ENCODE peak calls at places on chromosomes 11 and 22, in seven cellular contexts. J is H9, K is mesenchymal stem cell, U is IMR-90, V is mesendoderm, O is H1, G is trophoblast cell. Y is an unnamed sample.

GRCh38 chr22:31977141-31977781 is 32.9 kb downstream of the YWHAH start:
- DNase-seq in J (peak; percentile 90), U (peak; percentile 54), G (peak; percentile 66), V (peak; percentile 89), K (peak; percentile 68), O (peak; percentile 72), Y (peak; percentile 72)

GRCh38 chr11:100557830-100558611 is 129.1 kb upstream of the ARHGAP42 start:
- DNase-seq in J (no peak), O (no peak), K (peak; percentile 42), V (no peak), G (no peak), U (peak; percentile 63), Y (no peak)

GRCh38 chr11:776459-777287 is 614 bp downstream of the GATD1 start:
- DNase-seq in K (peak; percentile 52), G (no peak), U (no peak), V (peak; percentile 66), J (peak; percentile 83), O (no peak), Y (no peak)

GRCh38 chr11:45107051-45107450 is 39.4 kb upstream of the PRDM11 start:
- DNase-seq in K (no peak), U (no peak), G (no peak), J (no peak), O (no peak), V (no peak), Y (no peak)

GRCh38 chr22:42180349-42180842 is 49.8 kb upstream of the CYP2D6 start:
- DNase-seq in O (no peak), K (no peak), J (no peak), V (no peak), U (peak; percentile 34), G (no peak), Y (no peak)

GRCh38 chr11:126006068-126006467 is 56.6 kb downstream of the CDON start:
- DNase-seq in O (no peak), V (no peak), K (no peak), G (no peak), U (no peak), J (no peak), Y (no peak)

GRCh38 chr22:45246060-45246985 is 5.6 kb upstream of the KIAA0930 start:
- DNase-seq in J (no peak), K (peak; percentile 99), O (no peak), V (peak; percentile 91), G (peak; percentile 96), U (peak; percentile 99), Y (no peak)

GRCh38 chr11:87463486-87464102 is 425.9 kb downstream of the TMEM135 start:
- DNase-seq in V (peak; percentile 86), O (no peak), K (no peak), G (peak; percentile 3), J (peak; percentile 56), U (peak; percentile 36), Y (peak; percentile 27)

GRCh38 chr11:83070878-83071640 is 638 bp downstream of the RAB30 start:
- DNase-seq in O (no peak), G (no peak), J (no peak), K (no peak), U (peak; percentile 26), V (peak; percentile 29), Y (peak; percentile 11)

GRCh38 chr11:101914349-101914736 is 467 bp upstream of the CEP126 start:
- DNase-seq in U (peak; percentile 49), J (no peak), O (no peak), K (peak; percentile 83), V (peak; percentile 58), G (peak; percentile 14), Y (peak; percentile 11)

GRCh38 chr11:44936527-44936926 is 14.2 kb downstream of the TP53I11 start:
- DNase-seq in K (peak; percentile 78), V (peak; percentile 87), J (peak; percentile 81), U (peak; percentile 76), O (peak; percentile 64), G (peak; percentile 72), Y (peak; percentile 88)

GRCh38 chr11:112831041-112831440 is 130.2 kb upstream of the NCAM1 start:
- DNase-seq in J (no peak), U (no peak), O (no peak), V (no peak), G (no peak), K (no peak), Y (no peak)

GRCh38 chr22:22035771-22036314 is 53.3 kb upstream of the TOP3B start:
- DNase-seq in J (no peak), U (no peak), V (no peak), O (no peak), G (no peak), K (no peak), Y (no peak)

GRCh38 chr11:34165786-34166557 is 60.5 kb downstream of the NAT10 start:
- DNase-seq in O (no peak), V (peak; percentile 50), U (no peak), G (peak; percentile 86), J (no peak), K (no peak), Y (no peak)

GRCh38 chr11:85394288-85394687 is 232.9 kb downstream of the DLG2 start:
- DNase-seq in O (no peak), V (no peak), K (no peak), G (no peak), J (no peak), U (no peak), Y (no peak)

GRCh38 chr11:110710520-110711381 is 1.5 kb downstream of the ARHGAP20 start:
- DNase-seq in V (peak; percentile 26), O (no peak), K (peak; percentile 23), U (peak; percentile 51), J (peak; percentile 44), G (peak; percentile 74), Y (no peak)

GRCh38 chr11:111177037-111177988 is 68.2 kb upstream of the POU2AF2 start:
- DNase-seq in O (no peak), U (no peak), J (no peak), G (no peak), V (no peak), K (no peak), Y (no peak)

GRCh38 chr22:41178425-41178975 is 26.6 kb upstream of the L3MBTL2 start:
- DNase-seq in G (no peak), O (no peak), V (no peak), U (no peak), J (no peak), K (no peak), Y (no peak)

GRCh38 chr11:2672553-2673249 is 27.1 kb downstream of the KCNQ1OT1 start:
- DNase-seq in O (no peak), G (no peak), V (no peak), U (no peak), J (peak; percentile 11), K (no peak), Y (no peak)

GRCh38 chr11:116421529-116422185 is 351.1 kb downstream of the BUD13 start:
- DNase-seq in G (no peak), K (no peak), V (peak; percentile 39), J (no peak), O (no peak), U (no peak), Y (no peak)

DNA sequence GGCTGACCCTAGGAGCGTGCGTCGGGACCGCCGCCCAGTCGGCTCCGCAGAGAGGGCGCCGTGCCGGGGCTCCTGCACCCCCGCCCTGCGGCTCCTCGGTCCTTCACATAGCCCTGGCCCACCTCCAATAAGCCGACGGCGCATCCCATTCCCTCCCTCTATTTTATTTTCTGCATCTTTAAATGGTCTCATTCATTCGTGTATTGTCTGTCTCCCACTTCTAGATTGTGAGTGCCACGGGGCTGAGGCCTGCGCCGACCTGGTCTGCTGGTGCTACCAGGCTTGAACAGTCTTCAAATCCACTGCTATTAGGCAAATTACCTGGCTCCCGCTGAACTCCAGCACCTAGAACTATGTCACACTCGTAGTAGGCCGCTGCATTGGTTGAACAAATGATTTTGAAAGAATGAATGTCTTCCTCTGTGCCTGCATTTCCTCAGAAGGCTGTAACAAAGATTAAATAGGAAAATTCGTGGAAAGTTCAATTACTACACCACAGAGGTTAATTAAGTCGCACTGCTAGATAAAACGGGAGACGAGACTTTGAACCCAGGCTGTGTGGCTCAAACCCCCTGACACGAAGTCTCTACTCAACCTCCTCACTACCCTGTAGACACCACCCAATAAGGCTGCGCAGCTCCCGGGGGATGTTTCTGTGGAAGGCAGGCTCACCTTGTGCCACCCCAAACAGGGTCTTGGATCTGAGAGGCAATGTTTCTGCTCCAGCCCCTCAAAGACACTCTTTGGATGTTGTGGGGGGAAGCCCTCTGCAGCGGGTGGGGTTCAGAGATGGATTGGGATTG is 1.2 kb upstream of the PPP1R14B start:
- DNase-seq in J (no peak), G (no peak), U (no peak), V (no peak), O (no peak), K (no peak), Y (no peak)
- H3K27ac ChIP-seq in J (no peak overlapping the region), G (peak overlapping the region; percentile 50), U (no peak overlapping the region), V (no peak overlapping the region), O (no peak overlapping the region), K (no peak overlapping the region), Y (no peak overlapping the region)

GRCh38 chr11:118673361-118674093 is 5.9 kb downstream of the TREH start:
- DNase-seq in G (no peak), V (no peak), J (no peak), K (no peak), U (no peak), O (no peak), Y (no peak)
- H3K18ac ChIP-seq in G (no peak overlapping the region), V (no peak overlapping the region), J (no peak overlapping the region), K (no peak overlapping the region), U (no peak overlapping the region), O (no peak overlapping the region), Y (no peak overlapping the region)

GRCh38 chr11:64239662-64240466 is 1.0 kb upstream of the FKBP2 start:
- DNase-seq in U (no peak), O (no peak), J (no peak), V (no peak), K (peak; percentile 16), G (peak; percentile 63), Y (no peak)
- H3K27ac ChIP-seq in U (peak overlapping the region; percentile 85), O (peak overlapping the region; percentile 87), J (no peak overlapping the region), V (no peak overlapping the region), K (peak overlapping the region; percentile 88), G (peak overlapping the region; percentile 95), Y (no peak overlapping the region)

GRCh38 chr22:48927591-48927990 is 900.1 kb downstream of the BRD1 start:
- DNase-seq in K (no peak), U (no peak), J (no peak), O (no peak), G (no peak), V (no peak), Y (no peak)

GRCh38 chr22:48923165-48923875 is 904.4 kb downstream of the BRD1 start:
- DNase-seq in O (no peak), U (no peak), J (no peak), V (no peak), K (no peak), G (no peak), Y (no peak)

GRCh38 chr22:48923909-48924475 is 903.7 kb downstream of the BRD1 start:
- DNase-seq in O (no peak), G (no peak), V (no peak), K (no peak), J (no peak), U (no peak), Y (no peak)

GRCh38 chr22:48926663-48927062 is 901.0 kb downstream of the BRD1 start:
- DNase-seq in G (no peak), V (no peak), K (no peak), U (no peak), J (no peak), O (no peak), Y (no peak)

GRCh38 chr22:48925450-48925849 is 902.2 kb downstream of the BRD1 start:
- DNase-seq in U (no peak), O (no peak), V (no peak), J (no peak), G (no peak), K (no peak), Y (no peak)
- H3K18ac ChIP-seq in U (no peak overlapping the region), O (no peak overlapping the region), V (no peak overlapping the region), J (no peak overlapping the region), G (no peak overlapping the region), K (no peak overlapping the region), Y (peak overlapping the region; percentile 3)

Y was measured in neuronal stem cell.